ENCODE peak calls at places on chromosomes 1 and 21, in ten cellular contexts. X is GM12892, S is erythroblast, A is A549, D is heart left ventricle, V is stomach, H is transverse colon, M is GM12891, P is testis, B is IMR-90. T is an unnamed sample.

GRCh38 chr1:21706151-21706835 is 37.1 kb upstream of the RAP1GAP start:
- DNase-seq in S (no peak), P (no peak), D (no peak), M (no peak), B (peak), V (no peak), A (no peak), H (no peak), X (no peak), T (no peak)

GRCh38 chr1:6065093-6065878 is 19.6 kb downstream of the KCNAB2 start:
- DNase-seq in B (no peak), S (no peak), P (no peak), V (no peak), D (peak), M (no peak), H (no peak), A (no peak), X (no peak), T (no peak)

GRCh38 chr21:34498623-34499022 is 13.4 kb downstream of the KCNE1 start:
- DNase-seq in D (peak), P (peak), M (no peak), V (no peak), S (no peak), B (peak), A (no peak), X (no peak), H (no peak), T (no peak)

GRCh38 chr1:46455951-46456350 is 33.7 kb upstream of the DMBX1 start:
- DNase-seq in P (no peak), A (no peak), B (no peak), X (no peak), H (no peak), M (no peak), S (no peak), D (no peak), V (no peak), T (no peak)

GRCh38 chr1:90045853-90046563 is 51.1 kb downstream of the ZNF326 start:
- DNase-seq in D (no peak), B (peak), X (no peak), H (no peak), S (peak), M (no peak), A (peak), V (no peak), P (no peak), T (peak)

GRCh38 chr1:30104551-30104950 is 618.8 kb downstream of the MATN1 start:
- DNase-seq in A (no peak), S (no peak), D (no peak), V (no peak), P (no peak), H (no peak), M (no peak), X (no peak), B (no peak), T (no peak)

GRCh38 chr1:220700591-220701179 is 10.5 kb downstream of the C1orf115 start:
- DNase-seq in D (no peak), A (no peak), M (no peak), P (peak), V (no peak), X (no peak), H (no peak), S (no peak), B (no peak), T (no peak)

GRCh38 chr1:91766883-91767282 is 119.1 kb downstream of the TGFBR3 start:
- DNase-seq in V (no peak), S (no peak), A (no peak), X (no peak), H (no peak), B (no peak), P (no peak), D (no peak), M (no peak), T (no peak)

GRCh38 chr1:12158362-12159092 is 8.3 kb upstream of the TNFRSF1B start:
- DNase-seq in B (no peak), M (no peak), P (no peak), H (no peak), S (no peak), D (peak), V (no peak), A (no peak), X (no peak), T (no peak)

GRCh38 chr1:49319426-49319963 is 542.8 kb upstream of the BEND5 start:
- DNase-seq in M (no peak), A (no peak), B (no peak), S (no peak), X (no peak), V (no peak), D (no peak), H (no peak), P (no peak), T (no peak)

GRCh38 chr1:5926686-5927435 is 65.4 kb downstream of the NPHP4 start:
- DNase-seq in X (no peak), H (no peak), D (no peak), S (no peak), V (no peak), A (no peak), M (no peak), P (peak), B (no peak), T (no peak)

GRCh38 chr1:30106125-30106524 is 617.3 kb downstream of the MATN1 start:
- DNase-seq in X (no peak), M (no peak), S (peak), A (peak), V (no peak), D (no peak), B (peak), P (peak), H (peak), T (no peak)

GRCh38 chr1:94237291-94238226 is at the start of gene ARHGAP29:
- DNase-seq in D (peak), S (peak), M (peak), A (peak), X (peak), V (peak), P (peak), H (peak), B (peak), T (peak)
- TF ChIP-seq POLR2A in D (no peak), S (no peak), M (no peak), A (peak), X (no peak), V (no peak), P (peak), H (peak), B (no peak), T (peak)

GRCh38 chr1:9245230-9245619 is 10.7 kb downstream of the H6PD start:
- DNase-seq in A (no peak), B (no peak), X (no peak), V (no peak), M (no peak), S (no peak), P (no peak), H (no peak), D (no peak), T (no peak)
- TF ChIP-seq POLR2A in A (no peak), B (no peak), X (no peak), V (no peak), M (no peak), S (no peak), P (no peak), H (no peak), D (no peak), T (no peak)

DNA sequence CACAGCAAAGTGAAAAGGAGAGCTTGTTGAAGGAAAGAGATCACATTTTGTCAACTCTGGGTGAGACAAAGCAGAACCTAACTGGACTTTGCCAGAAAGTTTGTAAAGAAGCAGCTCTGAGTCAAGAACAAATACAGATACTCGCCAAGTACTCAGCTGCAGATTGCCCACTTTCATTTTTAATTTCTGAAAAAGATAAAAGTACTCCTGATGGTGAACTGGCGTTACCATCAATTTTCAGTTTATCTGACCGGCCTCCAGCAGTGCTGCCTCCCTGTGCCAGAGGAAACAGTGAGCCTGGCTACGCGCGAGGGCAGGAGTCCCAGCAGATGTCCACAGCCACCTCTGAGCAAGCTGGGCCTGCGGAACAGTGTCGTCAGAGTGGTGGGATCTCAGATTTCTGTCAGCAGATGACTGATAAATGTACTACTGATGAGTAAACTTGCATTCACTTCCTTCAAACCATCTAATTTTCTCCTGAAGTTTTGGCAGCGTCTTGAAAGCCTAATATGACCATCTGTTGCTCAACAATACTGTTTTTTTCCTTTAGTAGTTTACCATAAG is 43.8 kb downstream of the BACH1 start:
- DNase-seq in A (peak), V (no peak), M (no peak), P (no peak), S (no peak), B (peak), D (peak), X (no peak), H (peak), T (peak)
- TF ChIP-seq POLR2A in A (no peak), V (no peak), M (no peak), P (no peak), S (no peak), B (peak), D (no peak), X (no peak), H (no peak), T (peak)

GRCh38 chr1:19122668-19123067 is 87.4 kb downstream of the UBR4 start:
- DNase-seq in P (no peak), X (no peak), D (peak), S (peak), A (no peak), H (peak), B (peak), V (peak), M (no peak), T (no peak)

GRCh38 chr1:19121192-19121591 is 88.9 kb downstream of the UBR4 start:
- DNase-seq in M (no peak), A (no peak), D (no peak), V (peak), S (no peak), H (peak), P (no peak), B (no peak), X (no peak), T (no peak)

GRCh38 chr1:19123837-19124236 is 86.2 kb downstream of the UBR4 start:
- DNase-seq in V (no peak), A (no peak), D (peak), B (no peak), M (no peak), S (no peak), X (no peak), P (no peak), H (no peak), T (no peak)

GRCh38 chr1:19124273-19124672 is 85.8 kb downstream of the UBR4 start:
- DNase-seq in H (no peak), B (no peak), M (no peak), A (no peak), S (no peak), X (no peak), D (no peak), P (no peak), V (no peak), T (no peak)

DNA sequence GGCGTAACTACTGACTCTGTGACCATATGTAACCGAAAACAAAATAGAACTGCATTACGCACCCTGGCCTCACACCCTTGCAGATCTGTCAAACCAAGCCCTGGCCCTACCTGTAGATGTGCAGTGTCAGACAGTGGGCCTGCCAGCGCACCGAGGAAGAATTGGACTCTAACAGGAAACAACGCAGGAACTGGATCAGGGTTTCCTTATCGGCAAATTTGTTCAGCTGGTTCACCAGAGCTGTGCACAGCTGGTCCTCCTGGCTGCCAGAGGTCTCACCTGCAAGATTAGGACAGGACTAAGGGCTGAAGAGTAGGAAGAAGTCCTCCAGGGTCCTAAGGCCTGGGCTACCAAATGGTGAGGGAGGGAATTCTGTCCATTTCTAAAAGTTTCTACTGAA is 90.0 kb downstream of the UBR4 start:
- DNase-seq in H (no peak), X (no peak), P (no peak), B (no peak), S (no peak), D (no peak), V (peak), M (no peak), A (no peak), T (no peak)
- TF ChIP-seq POLR2A in H (no peak), X (no peak), P (no peak), B (no peak), S (no peak), D (no peak), V (no peak), M (no peak), A (no peak), T (no peak)

GRCh38 chr1:35171579-35171978 is 21.4 kb downstream of the SFPQ start:
- DNase-seq in X (no peak), B (no peak), A (no peak), M (no peak), D (no peak), S (no peak), V (no peak), P (no peak), H (no peak), T (no peak)

GRCh38 chr1:35173516-35174224 is 19.3 kb downstream of the SFPQ start:
- DNase-seq in H (no peak), M (no peak), B (no peak), X (no peak), S (no peak), D (no peak), P (no peak), A (no peak), V (no peak), T (no peak)

GRCh38 chr1:35172022-35172421 is 20.9 kb downstream of the SFPQ start:
- DNase-seq in S (no peak), D (no peak), H (no peak), V (no peak), X (no peak), A (no peak), B (no peak), P (no peak), M (no peak), T (no peak)

GRCh38 chr1:35175067-35176001 is 17.6 kb downstream of the SFPQ start:
- DNase-seq in H (no peak), D (no peak), B (no peak), V (no peak), X (no peak), P (no peak), S (no peak), A (no peak), M (no peak), T (no peak)

DNA sequence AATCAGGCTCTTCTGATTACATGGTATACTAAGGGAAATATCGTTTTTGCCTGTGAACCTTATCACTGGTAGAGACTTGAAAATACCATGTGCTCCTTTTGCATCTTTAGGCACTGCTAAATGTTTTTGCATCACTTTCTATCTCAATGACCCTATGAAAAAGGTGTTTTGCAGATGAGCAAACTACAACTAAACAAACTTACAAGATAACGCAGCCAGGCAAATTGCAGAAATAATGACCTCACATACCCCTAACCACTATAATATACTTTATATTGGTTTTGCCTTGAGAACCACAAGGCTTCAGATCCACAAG is 18.8 kb downstream of the SFPQ start:
- DNase-seq in V (no peak), A (no peak), X (no peak), H (no peak), P (no peak), S (no peak), B (no peak), D (no peak), M (no peak), T (no peak)
- TF ChIP-seq POLR2A in V (no peak), A (no peak), X (no peak), H (no peak), P (no peak), S (no peak), B (no peak), D (no peak), M (peak), T (no peak)

GRCh38 chr1:225888898-225889690 is at the start of gene LEFTY1:
- DNase-seq in V (no peak), X (no peak), B (no peak), H (peak), P (no peak), A (no peak), M (no peak), S (no peak), D (peak), T (no peak)
- TF ChIP-seq POLR2A in V (no peak), X (no peak), B (no peak), H (peak), P (no peak), A (no peak), M (no peak), S (no peak), D (no peak), T (no peak)

GRCh38 chr1:31642897-31643296 is 1.8 kb downstream of the PEF1 start:
- DNase-seq in P (no peak), M (no peak), A (no peak), H (no peak), S (no peak), X (no peak), B (no peak), V (no peak), D (no peak), T (no peak)

GRCh38 chr1:31643976-31644559 is 608 bp downstream of the PEF1 start:
- DNase-seq in B (no peak), A (no peak), D (no peak), P (no peak), M (no peak), S (no peak), H (no peak), V (no peak), X (no peak), T (no peak)

GRCh38 chr1:31645274-31645568 is 545 bp upstream of the PEF1 start:
- DNase-seq in M (no peak), X (no peak), H (no peak), A (no peak), V (no peak), P (no peak), B (no peak), D (no peak), S (no peak), T (no peak)

GRCh38 chr1:31646259-31646960 is 1.7 kb upstream of the PEF1 start:
- DNase-seq in A (no peak), B (no peak), M (no peak), S (no peak), H (no peak), V (no peak), X (no peak), P (no peak), D (no peak), T (no peak)

GRCh38 chr1:31644560-31645273 is at the start of gene PEF1:
- DNase-seq in M (peak), V (peak), P (peak), B (peak), A (peak), S (peak), H (peak), D (peak), X (peak), T (peak)
- TF ChIP-seq POLR2A in M (peak), V (no peak), P (peak), B (peak), A (peak), S (peak), H (peak), D (peak), X (peak), T (peak)

GRCh38 chr1:28591708-28592313 is at the start of gene RAB42:
- DNase-seq in S (peak), P (peak), X (no peak), D (peak), A (no peak), B (no peak), M (no peak), H (peak), V (peak), T (no peak)

GRCh38 chr1:28594661-28595411 is 2.8 kb downstream of the RAB42 start:
- DNase-seq in X (no peak), D (no peak), P (no peak), V (no peak), A (peak), M (no peak), H (no peak), B (no peak), S (no peak), T (no peak)

GRCh38 chr1:28595412-28596191 is 3.5 kb downstream of the RAB42 start:
- DNase-seq in B (no peak), V (no peak), P (no peak), X (no peak), M (no peak), H (no peak), S (no peak), D (no peak), A (no peak), T (no peak)

GRCh38 chr1:28592314-28593071 is 428 bp downstream of the RAB42 start:
- DNase-seq in X (no peak), S (peak), D (peak), V (peak), B (no peak), M (no peak), A (no peak), P (no peak), H (peak), T (no peak)
- TF ChIP-seq POLR2A in X (no peak), S (no peak), D (no peak), V (no peak), B (no peak), M (no peak), A (no peak), P (no peak), H (no peak), T (no peak)

T was measured in H54.